ENCODE peak calls at places on chromosomes 4 and X, in six cellular contexts. One of them, this sample, is unnamed.

GRCh38 chrX:8906299-8906698 is 105.1 kb upstream of the FAM9A start:
- DNase-seq in GM12878: no peak
- DNase-seq in K562: no peak
- DNase-seq in GM12892: no peak
- DNase-seq in HepG2: no peak
- DNase-seq in H1: no peak
- DNase-seq in this sample: no peak

GRCh38 chr4:140813804-140814203 is 57.6 kb upstream of the TBC1D9 start:
- DNase-seq in K562: no peak
- DNase-seq in H1: no peak
- DNase-seq in GM12892: no peak
- DNase-seq in HepG2: no peak
- DNase-seq in GM12878: no peak
- DNase-seq in this sample: no peak

GRCh38 chr4:37693450-37694190 is 7.4 kb upstream of the RELL1 start:
- DNase-seq in HepG2: no peak
- DNase-seq in GM12892: no peak
- DNase-seq in K562: no peak
- DNase-seq in H1: no peak
- DNase-seq in GM12878: no peak
- DNase-seq in this sample: no peak

GRCh38 chr4:151418385-151418784 is 9.4 kb downstream of the FHIP1A start:
- DNase-seq in K562: no peak
- DNase-seq in GM12878: no peak
- DNase-seq in GM12892: no peak
- DNase-seq in H1: no peak
- DNase-seq in HepG2: peak; percentile 75
- DNase-seq in this sample: no peak

GRCh38 chr4:114263233-114263632 is 283.8 kb upstream of the ARSJ start:
- DNase-seq in GM12878: no peak
- DNase-seq in HepG2: no peak
- DNase-seq in K562: no peak
- DNase-seq in H1: no peak
- DNase-seq in GM12892: no peak
- DNase-seq in this sample: no peak

GRCh38 chrX:65607070-65607742 is 60.2 kb upstream of the MSN start:
- DNase-seq in GM12892: no peak
- DNase-seq in H1: no peak
- DNase-seq in HepG2: no peak
- DNase-seq in GM12878: no peak
- DNase-seq in K562: no peak
- DNase-seq in this sample: no peak

GRCh38 chr4:166506051-166506450 is 633.0 kb downstream of the TLL1 start:
- DNase-seq in GM12892: no peak
- DNase-seq in H1: no peak
- DNase-seq in GM12878: no peak
- DNase-seq in K562: no peak
- DNase-seq in HepG2: no peak
- DNase-seq in this sample: no peak

GRCh38 chr4:23233596-23233995 is 540.9 kb downstream of the GBA3 start:
- DNase-seq in HepG2: no peak
- DNase-seq in GM12878: no peak
- DNase-seq in K562: no peak
- DNase-seq in H1: no peak
- DNase-seq in GM12892: no peak
- DNase-seq in this sample: no peak

GRCh38 chr4:2930821-2931764 is 32.1 kb downstream of the NOP14 start:
- DNase-seq in K562: no peak
- DNase-seq in GM12878: no peak
- DNase-seq in GM12892: no peak
- DNase-seq in H1: no peak
- DNase-seq in HepG2: no peak
- DNase-seq in this sample: no peak

GRCh38 chr4:21656832-21657231 is 291.7 kb downstream of the KCNIP4 start:
- DNase-seq in H1: peak; percentile 2
- DNase-seq in GM12878: no peak
- DNase-seq in GM12892: no peak
- DNase-seq in K562: no peak
- DNase-seq in HepG2: peak; percentile 2
- DNase-seq in this sample: no peak

GRCh38 chr4:41219421-41219950 is 5.1 kb upstream of the APBB2 start:
- DNase-seq in GM12878: no peak
- DNase-seq in K562: no peak
- DNase-seq in HepG2: no peak
- DNase-seq in H1: no peak
- DNase-seq in GM12892: no peak
- DNase-seq in this sample: no peak

GRCh38 chrX:54745676-54746075 is 52.4 kb downstream of the ITIH6 start:
- DNase-seq in H1: no peak
- DNase-seq in GM12878: no peak
- DNase-seq in HepG2: no peak
- DNase-seq in K562: no peak
- DNase-seq in GM12892: no peak
- DNase-seq in this sample: no peak

GRCh38 chr4:144409525-144409924 is 236.4 kb upstream of the HHIP start:
- DNase-seq in GM12892: no peak
- DNase-seq in GM12878: no peak
- DNase-seq in H1: no peak
- DNase-seq in K562: no peak
- DNase-seq in HepG2: no peak
- DNase-seq in this sample: no peak

GRCh38 chrX:69564665-69565064 is 51.2 kb upstream of the EDA start:
- DNase-seq in H1: no peak
- DNase-seq in K562: no peak
- DNase-seq in GM12892: no peak
- DNase-seq in GM12878: no peak
- DNase-seq in HepG2: peak; percentile 42
- DNase-seq in this sample: no peak

GRCh38 chrX:67342138-67342537 is 201.7 kb upstream of the AR start:
- DNase-seq in GM12878: no peak
- DNase-seq in K562: no peak
- DNase-seq in HepG2: no peak
- DNase-seq in GM12892: no peak
- DNase-seq in H1: no peak
- DNase-seq in this sample: no peak

DNA sequence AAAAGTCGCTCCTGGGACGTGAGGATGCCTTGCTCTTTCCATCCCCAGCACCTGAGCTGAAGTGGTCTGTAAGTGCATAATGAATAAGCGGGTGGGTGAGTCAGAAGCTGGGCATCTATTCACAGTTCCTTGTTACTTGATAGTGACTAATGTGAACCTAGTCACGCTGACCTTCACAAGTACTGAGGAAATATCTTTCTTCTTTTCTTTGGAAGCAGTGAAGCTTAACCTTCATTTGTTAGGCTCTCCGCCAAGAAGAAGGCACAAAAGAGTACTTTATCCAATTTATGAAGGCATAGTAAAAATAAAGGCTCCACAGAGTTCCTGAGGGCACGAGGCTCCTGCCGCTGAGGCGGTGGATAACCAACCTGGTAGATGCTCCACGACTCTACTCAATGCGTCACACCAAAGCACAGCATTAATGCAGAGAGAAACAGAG is 475.7 kb upstream of the SLIT2 start:
- DNase-seq in GM12878: no peak
- DNase-seq in H1: peak; percentile 10
- DNase-seq in GM12892: no peak
- DNase-seq in K562: no peak
- DNase-seq in HepG2: no peak
- DNase-seq in this sample: no peak
- TF ChIP-seq POLR2AphosphoS5 in GM12878: no peak
- TF ChIP-seq POLR2AphosphoS5 in H1: no peak
- TF ChIP-seq POLR2AphosphoS5 in GM12892: no peak
- TF ChIP-seq POLR2AphosphoS5 in K562: no peak
- TF ChIP-seq POLR2AphosphoS5 in HepG2: no peak
- TF ChIP-seq POLR2AphosphoS5 in this sample: no peak

GRCh38 chr4:182806259-182807252 is 110.6 kb downstream of the DCTD start:
- DNase-seq in GM12892: peak; percentile 58
- DNase-seq in GM12878: no peak
- DNase-seq in HepG2: peak; percentile 35
- DNase-seq in K562: peak; percentile 77
- DNase-seq in H1: peak; percentile 43
- DNase-seq in this sample: peak; percentile 71
- TF ChIP-seq TAF1 in GM12892: no peak
- TF ChIP-seq TAF1 in GM12878: no peak
- TF ChIP-seq TAF1 in HepG2: no peak
- TF ChIP-seq TAF1 in K562: no peak
- TF ChIP-seq TAF1 in H1: no peak
- TF ChIP-seq TAF1 in this sample: no peak

GRCh38 chr4:39458505-39459300 is at the start of the genes LIAS and RPL9:
- DNase-seq in HepG2: peak; percentile 96
- DNase-seq in H1: peak; percentile 96
- DNase-seq in K562: peak; percentile 91
- DNase-seq in GM12878: peak; percentile 99
- DNase-seq in GM12892: peak; percentile 76
- DNase-seq in this sample: peak; percentile 76
- TF ChIP-seq POLR2A in HepG2: peak; percentile 97
- TF ChIP-seq POLR2A in H1: peak; percentile 97
- TF ChIP-seq POLR2A in K562: peak; percentile 99
- TF ChIP-seq POLR2A in GM12878: peak; percentile 99
- TF ChIP-seq POLR2A in GM12892: peak; percentile 100
- TF ChIP-seq POLR2A in this sample: peak; percentile 99

GRCh38 chrX:129540068-129540653 is at the start of gene OCRL:
- DNase-seq in HepG2: peak; percentile 51
- DNase-seq in K562: peak; percentile 74
- DNase-seq in GM12878: no peak
- DNase-seq in H1: no peak
- DNase-seq in GM12892: peak; percentile 50
- DNase-seq in this sample: peak; percentile 46
- TF ChIP-seq POLR2AphosphoS5 in HepG2: no peak
- TF ChIP-seq POLR2AphosphoS5 in K562: peak; percentile 53
- TF ChIP-seq POLR2AphosphoS5 in GM12878: no peak
- TF ChIP-seq POLR2AphosphoS5 in H1: no peak
- TF ChIP-seq POLR2AphosphoS5 in GM12892: no peak
- TF ChIP-seq POLR2AphosphoS5 in this sample: no peak